ENCODE peak calls at places on chromosome 12, in seven cellular contexts. X, R, K, D, I, E and J are unnamed samples.

GRCh38 chr12:64665506-64665905 is 55.2 kb downstream of the RASSF3 start:
- DNase-seq in X (no peak), R (no peak), K (no peak), D (no peak), I (peak; percentile 71), E (peak; percentile 82), J (peak; percentile 80)

GRCh38 chr12:74382994-74383393 is 154.6 kb upstream of the ATXN7L3B start:
- DNase-seq in X (no peak), R (no peak), K (no peak), D (no peak), I (no peak), E (no peak), J (no peak)

GRCh38 chr12:530308-530707 is 70.6 kb downstream of the B4GALNT3 start:
- DNase-seq in X (no peak), R (no peak), K (no peak), D (no peak), I (no peak), E (no peak), J (no peak)

GRCh38 chr12:55906056-55906455 is 21.6 kb downstream of the PYM1 start:
- DNase-seq in X (no peak), R (peak; percentile 76), K (no peak), D (no peak), I (no peak), E (no peak), J (no peak)

GRCh38 chr12:57216014-57216891 is at the start of gene NXPH4:
- DNase-seq in X (peak; percentile 57), R (no peak), K (peak; percentile 56), D (peak; percentile 45), I (peak; percentile 66), E (peak; percentile 46), J (no peak)

GRCh38 chr12:127680516-127680915 is 586.5 kb upstream of the TMEM132C start:
- DNase-seq in X (no peak), R (no peak), K (no peak), D (no peak), I (no peak), E (no peak), J (no peak)

GRCh38 chr12:12807970-12808702 is 5.0 kb upstream of the DDX47 start:
- DNase-seq in X (no peak), R (peak; percentile 71), K (peak; percentile 66), D (no peak), I (peak; percentile 18), E (no peak), J (peak; percentile 82)

GRCh38 chr12:68878283-68878682 is 54.7 kb downstream of the CPM start:
- DNase-seq in X (no peak), R (no peak), K (no peak), D (no peak), I (no peak), E (no peak), J (no peak)

GRCh38 chr12:71499834-71500233 is 60.2 kb downstream of the LGR5 start:
- DNase-seq in X (no peak), R (no peak), K (no peak), D (no peak), I (no peak), E (no peak), J (no peak)

GRCh38 chr12:2300168-2300567 is 247.4 kb downstream of the CACNA1C start:
- DNase-seq in X (no peak), R (no peak), K (no peak), D (no peak), I (no peak), E (no peak), J (no peak)

GRCh38 chr12:2691001-2691339 is 103.8 kb upstream of the FKBP4 start:
- DNase-seq in X (peak; percentile 57), R (peak; percentile 7), K (peak; percentile 26), D (peak; percentile 30), I (peak; percentile 41), E (peak; percentile 71), J (peak; percentile 70)

GRCh38 chr12:67034110-67034879 is 234.9 kb upstream of the CAND1 start:
- DNase-seq in X (no peak), R (peak; percentile 2), K (no peak), D (no peak), I (no peak), E (peak; percentile 39), J (no peak)

GRCh38 chr12:107349008-107349747 is 255.8 kb upstream of the CRY1 start:
- DNase-seq in X (peak; percentile 65), R (peak; percentile 91), K (no peak), D (no peak), I (no peak), E (peak; percentile 89), J (no peak)

GRCh38 chr12:90020436-90020835 is 311.8 kb upstream of the ATP2B1 start:
- DNase-seq in X (no peak), R (no peak), K (no peak), D (no peak), I (no peak), E (no peak), J (no peak)

GRCh38 chr12:119180380-119181040 is 1.8 kb downstream of the HSPB8 start:
- DNase-seq in X (peak; percentile 48), R (peak; percentile 66), K (no peak), D (peak; percentile 38), I (no peak), E (peak; percentile 83), J (no peak)

GRCh38 chr12:63319936-63320633 is 169.1 kb upstream of the AVPR1A start:
- DNase-seq in X (no peak), R (no peak), K (no peak), D (no peak), I (no peak), E (no peak), J (no peak)

GRCh38 chr12:3752096-3752709 is 706 bp downstream of the CRACR2A start:
- DNase-seq in X (peak; percentile 46), R (no peak), K (peak; percentile 84), D (no peak), I (peak; percentile 37), E (peak; percentile 35), J (peak; percentile 71)

GRCh38 chr12:91216871-91217270 is 34.3 kb upstream of the DCN start:
- DNase-seq in X (peak; percentile 5), R (peak; percentile 29), K (no peak), D (no peak), I (no peak), E (no peak), J (no peak)

GRCh38 chr12:82833461-82833860 is 146.8 kb downstream of the TMTC2 start:
- DNase-seq in X (no peak), R (no peak), K (no peak), D (no peak), I (no peak), E (no peak), J (no peak)

GRCh38 chr12:69438539-69438938 is 31.6 kb upstream of the FRS2 start:
- DNase-seq in X (no peak), R (no peak), K (no peak), D (no peak), I (no peak), E (no peak), J (no peak)

GRCh38 chr12:113048716-113049127 is 7.8 kb upstream of the DTX1 start:
- DNase-seq in X (peak; percentile 88), R (peak; percentile 51), K (no peak), D (peak; percentile 82), I (peak; percentile 39), E (peak; percentile 55), J (peak; percentile 69)

GRCh38 chr12:3139760-3140159 is 62.6 kb downstream of the TSPAN9 start:
- DNase-seq in X (no peak), R (no peak), K (no peak), D (no peak), I (no peak), E (no peak), J (no peak)

GRCh38 chr12:6092784-6093722 is 31.4 kb downstream of the VWF start:
- DNase-seq in X (peak; percentile 69), R (peak; percentile 92), K (no peak), D (no peak), I (no peak), E (peak; percentile 75), J (no peak)
- H3K4me3 ChIP-seq in X (no peak overlapping the region), R (no peak overlapping the region), K (no peak overlapping the region), D (no peak overlapping the region), I (no peak overlapping the region), E (no peak overlapping the region), J (no peak overlapping the region)

GRCh38 chr12:132397934-132398385 is 68.6 kb upstream of the GALNT9 start:
- DNase-seq in X (no peak), R (no peak), K (no peak), D (no peak), I (no peak), E (no peak), J (no peak)

GRCh38 chr12:132398386-132398991 is 69.1 kb upstream of the GALNT9 start:
- DNase-seq in X (no peak), R (no peak), K (no peak), D (no peak), I (no peak), E (no peak), J (no peak)

GRCh38 chr12:132399092-132400010 is 70.0 kb upstream of the GALNT9 start:
- DNase-seq in X (no peak), R (no peak), K (no peak), D (no peak), I (no peak), E (no peak), J (no peak)

GRCh38 chr12:132401982-132402381 is 72.6 kb upstream of the GALNT9 start:
- DNase-seq in X (no peak), R (no peak), K (no peak), D (no peak), I (no peak), E (no peak), J (no peak)

GRCh38 chr12:132400011-132400641 is 70.7 kb upstream of the GALNT9 start:
- DNase-seq in X (no peak), R (no peak), K (no peak), D (no peak), I (no peak), E (no peak), J (no peak)
- H3K27me3 ChIP-seq in X (peaks cover 42% of the 10 kb centered on the region), R (peaks cover 18% of the 10 kb centered on the region), K (no peaks in the 10 kb centered on the region), D (peaks cover 38% of the 10 kb centered on the region), I (no peaks in the 10 kb centered on the region), E (peaks cover 9% of the 10 kb centered on the region), J (no peaks in the 10 kb centered on the region)

GRCh38 chr12:96197503-96198272 is 3.5 kb downstream of the ELK3 start:
- DNase-seq in X (no peak), R (peak; percentile 97), K (no peak), D (no peak), I (no peak), E (no peak), J (no peak)

GRCh38 chr12:96198970-96199369 is 4.8 kb downstream of the ELK3 start:
- DNase-seq in X (no peak), R (peak; percentile 96), K (peak; percentile 56), D (no peak), I (no peak), E (no peak), J (peak; percentile 26)

GRCh38 chr12:96199465-96199864 is 5.3 kb downstream of the ELK3 start:
- DNase-seq in X (no peak), R (no peak), K (no peak), D (no peak), I (no peak), E (no peak), J (no peak)

GRCh38 chr12:96204381-96204780 is 10.2 kb downstream of the ELK3 start:
- DNase-seq in X (no peak), R (no peak), K (no peak), D (no peak), I (no peak), E (no peak), J (no peak)

GRCh38 chr12:96201272-96202227 is 7.4 kb downstream of the ELK3 start:
- DNase-seq in X (no peak), R (no peak), K (no peak), D (no peak), I (no peak), E (peak; percentile 61), J (no peak)
- H3K36me3 ChIP-seq in X (no peaks in the 10 kb centered on the region), R (peaks cover 2% of the 10 kb centered on the region), K (no peaks in the 10 kb centered on the region), D (no peaks in the 10 kb centered on the region), I (no peaks in the 10 kb centered on the region), E (no peaks in the 10 kb centered on the region), J (no peaks in the 10 kb centered on the region)

GRCh38 chr12:30201301-30202160 is 417.8 kb upstream of the TMTC1 start:
- DNase-seq in X (no peak), R (no peak), K (no peak), D (peak; percentile 5), I (no peak), E (peak; percentile 38), J (no peak)
- H3K4me3 ChIP-seq in X (no peak overlapping the region), R (no peak overlapping the region), K (no peak overlapping the region), D (peak overlapping the region; percentile 17), I (no peak overlapping the region), E (no peak overlapping the region), J (no peak overlapping the region)